ENCODE peak calls at places on chromosomes 5 and 9, in ten cellular contexts. N is A549; I is PC-9; U is HepG2; P is left ventricle myocardium inferior; F is AG04449; D is CD8-positive, alpha-beta memory T cell; B is HFF-Myc; Q is AG04450; K is upper lobe of right lung. T is an unnamed sample.

GRCh38 chr5:144844086-144844485 is 673.4 kb downstream of the KCTD16 start:
- DNase-seq in N (no peak), I (no peak), U (no peak), P (no peak), F (no peak), D (no peak), B (no peak), Q (no peak), K (no peak), T (no peak)

GRCh38 chr5:18744441-18744840 is 1110.2 kb downstream of the TAF11L14 start:
- DNase-seq in N (no peak), I (no peak), U (no peak), P (no peak), F (no peak), D (no peak), B (no peak), Q (no peak), K (no peak), T (no peak)

GRCh38 chr9:37119360-37119759 is 1.0 kb upstream of the ZCCHC7 start:
- DNase-seq in N (no peak), I (no peak), U (no peak), P (no peak), F (no peak), D (no peak), B (no peak), Q (no peak), K (no peak), T (no peak)

GRCh38 chr5:50535393-50535792 is 94.3 kb upstream of the EMB start:
- DNase-seq in N (no peak), I (no peak), U (no peak), P (no peak), F (no peak), D (no peak), B (no peak), Q (no peak), K (no peak), T (no peak)

GRCh38 chr5:33371660-33372059 is 69.1 kb upstream of the TARS1 start:
- DNase-seq in N (no peak), I (no peak), U (no peak), P (no peak), F (peak), D (no peak), B (peak), Q (peak), K (no peak), T (no peak)

GRCh38 chr5:36734422-36734821 is 128.0 kb downstream of the SLC1A3 start:
- DNase-seq in N (no peak), I (peak), U (peak), P (no peak), F (no peak), D (no peak), B (no peak), Q (no peak), K (no peak), T (peak)

GRCh38 chr9:70987986-70988385 is 133.4 kb downstream of the TRPM3 start:
- DNase-seq in N (no peak), I (no peak), U (no peak), P (no peak), F (peak), D (no peak), B (no peak), Q (peak), K (no peak), T (no peak)

GRCh38 chr5:136001531-136001930 is 27.3 kb upstream of the TGFBI start:
- DNase-seq in N (no peak), I (no peak), U (no peak), P (no peak), F (no peak), D (no peak), B (peak), Q (no peak), K (no peak), T (no peak)

GRCh38 chr5:18305288-18305899 is 671.1 kb downstream of the TAF11L14 start:
- DNase-seq in N (peak), I (peak), U (peak), P (no peak), F (no peak), D (no peak), B (no peak), Q (peak), K (no peak), T (peak)

GRCh38 chr9:100098241-100098886 is 436 bp downstream of the ERP44 start:
- DNase-seq in N (peak), I (peak), U (peak), P (peak), F (no peak), D (peak), B (peak), Q (peak), K (peak), T (peak)

GRCh38 chr5:63398346-63398745 is 563.9 kb downstream of the HTR1A start:
- DNase-seq in N (no peak), I (no peak), U (no peak), P (no peak), F (no peak), D (no peak), B (no peak), Q (no peak), K (no peak), T (no peak)

GRCh38 chr5:61993446-61994017 is 312.5 kb upstream of the KIF2A start:
- DNase-seq in N (no peak), I (no peak), U (no peak), P (no peak), F (no peak), D (no peak), B (no peak), Q (no peak), K (no peak), T (no peak)

GRCh38 chr5:154258531-154259217 is 68.1 kb downstream of the GALNT10 start:
- DNase-seq in N (no peak), I (no peak), U (peak), P (no peak), F (no peak), D (no peak), B (no peak), Q (no peak), K (no peak), T (no peak)

GRCh38 chr5:141692919-141693848 is 11.2 kb upstream of the ARAP3 start:
- DNase-seq in N (no peak), I (no peak), U (no peak), P (no peak), F (no peak), D (peak), B (no peak), Q (no peak), K (no peak), T (no peak)

GRCh38 chr5:66351822-66352221 is 207.7 kb downstream of the SREK1 start:
- DNase-seq in N (no peak), I (no peak), U (no peak), P (no peak), F (no peak), D (no peak), B (no peak), Q (no peak), K (no peak), T (no peak)

GRCh38 chr5:16160706-16161105 is 18.9 kb downstream of the MARCHF11 start:
- DNase-seq in N (peak), I (peak), U (peak), P (no peak), F (peak), D (no peak), B (peak), Q (peak), K (no peak), T (peak)

GRCh38 chr5:135850231-135850630 is 15.8 kb downstream of the SLC25A48 start:
- DNase-seq in N (no peak), I (no peak), U (no peak), P (no peak), F (no peak), D (no peak), B (no peak), Q (no peak), K (no peak), T (no peak)

GRCh38 chr5:54229041-54229780 is 81.2 kb downstream of the ARL15 start:
- DNase-seq in N (peak), I (peak), U (peak), P (peak), F (no peak), D (peak), B (no peak), Q (peak), K (peak), T (peak)

GRCh38 chr9:20524776-20525175 is 97.5 kb downstream of the MLLT3 start:
- DNase-seq in N (no peak), I (no peak), U (no peak), P (no peak), F (no peak), D (no peak), B (no peak), Q (no peak), K (no peak), T (peak)

GRCh38 chr9:89601856-89602562 is 2.8 kb upstream of the GADD45G start:
- DNase-seq in N (no peak), I (no peak), U (no peak), P (no peak), F (no peak), D (no peak), B (no peak), Q (no peak), K (peak), T (no peak)

GRCh38 chr9:79477955-79478751 is 93.6 kb upstream of the TLE4 start:
- DNase-seq in N (no peak), I (no peak), U (peak), P (no peak), F (no peak), D (peak), B (no peak), Q (no peak), K (no peak), T (peak)

GRCh38 chr5:181189962-181190710 is 14.9 kb downstream of the TRIM7 start:
- DNase-seq in N (no peak), I (peak), U (no peak), P (no peak), F (no peak), D (peak), B (no peak), Q (no peak), K (peak), T (no peak)

GRCh38 chr5:32443541-32444190 is 874 bp downstream of the ZFR start:
- DNase-seq in N (peak), I (peak), U (no peak), P (peak), F (no peak), D (peak), B (no peak), Q (no peak), K (peak), T (peak)

GRCh38 chr5:128199104-128199503 is 115.5 kb downstream of the SLC12A2 start:
- DNase-seq in N (no peak), I (peak), U (no peak), P (no peak), F (no peak), D (no peak), B (no peak), Q (no peak), K (no peak), T (no peak)

GRCh38 chr5:21776466-21776865 is 1076.7 kb downstream of the CDH12 start:
- DNase-seq in N (no peak), I (no peak), U (no peak), P (no peak), F (no peak), D (no peak), B (no peak), Q (no peak), K (no peak), T (no peak)

GRCh38 chr9:98787766-98788335 is 8.5 kb downstream of the ANKS6 start:
- DNase-seq in N (no peak), I (no peak), U (no peak), P (no peak), F (no peak), D (no peak), B (no peak), Q (no peak), K (no peak), T (no peak)

GRCh38 chr5:141742866-141743651 is 61.0 kb upstream of the ARAP3 start:
- DNase-seq in N (peak), I (peak), U (no peak), P (no peak), F (no peak), D (no peak), B (no peak), Q (no peak), K (no peak), T (peak)

GRCh38 chr5:124894541-124894940 is 148.1 kb upstream of the ZNF608 start:
- DNase-seq in N (no peak), I (no peak), U (no peak), P (no peak), F (no peak), D (no peak), B (no peak), Q (no peak), K (no peak), T (no peak)

GRCh38 chr5:96048763-96049162 is 87.1 kb upstream of the ELL2 start:
- DNase-seq in N (no peak), I (no peak), U (no peak), P (no peak), F (no peak), D (no peak), B (no peak), Q (no peak), K (no peak), T (no peak)

GRCh38 chr9:91896513-91897121 is 53.4 kb downstream of the ROR2 start:
- DNase-seq in N (no peak), I (no peak), U (no peak), P (peak), F (no peak), D (no peak), B (no peak), Q (no peak), K (no peak), T (peak)

GRCh38 chr9:72675586-72675985 is 154.2 kb downstream of the TMC1 start:
- DNase-seq in N (no peak), I (peak), U (no peak), P (no peak), F (no peak), D (no peak), B (no peak), Q (no peak), K (no peak), T (no peak)

DNA sequence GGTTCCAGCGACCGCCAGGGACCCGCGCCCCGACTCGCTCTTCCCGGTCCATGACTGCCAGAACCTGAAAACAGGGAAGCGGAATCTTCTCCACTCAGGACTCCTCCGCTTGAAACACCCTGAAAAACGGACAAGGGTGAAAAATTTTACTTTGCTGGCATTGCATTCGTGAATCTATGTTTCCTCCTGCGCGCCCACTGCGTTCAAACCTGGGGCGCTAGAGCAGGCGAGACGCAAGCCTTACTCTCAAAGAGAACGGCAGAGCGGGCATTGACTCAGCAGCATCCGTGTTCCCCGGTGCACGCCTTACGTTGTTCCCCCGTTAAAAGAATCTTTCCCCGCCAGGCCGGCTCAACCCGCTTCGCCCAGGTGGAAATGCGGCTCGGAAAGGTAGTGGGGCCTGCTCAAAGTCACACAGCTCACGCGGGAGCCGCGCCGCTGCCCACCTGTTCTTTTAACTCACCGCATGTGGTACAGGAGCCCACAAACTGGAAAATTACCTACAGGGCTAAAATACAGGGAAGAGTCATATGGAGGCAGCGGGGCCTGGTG is 999 bp upstream of the DRD1 start:
- DNase-seq in N (no peak), I (no peak), U (no peak), P (no peak), F (no peak), D (no peak), B (no peak), Q (no peak), K (no peak), T (no peak)
- H3K4me3 ChIP-seq in N (peak), I (no peak), U (no peak), P (peak), F (no peak), D (no peak), B (no peak), Q (peak), K (peak), T (no peak)

GRCh38 chr5:172642511-172642910 is 1.4 kb downstream of the NEURL1B start:
- DNase-seq in N (no peak), I (no peak), U (no peak), P (no peak), F (no peak), D (no peak), B (no peak), Q (no peak), K (no peak), T (no peak)

GRCh38 chr5:172643392-172643871 is 2.4 kb downstream of the NEURL1B start:
- DNase-seq in N (no peak), I (no peak), U (no peak), P (no peak), F (no peak), D (no peak), B (no peak), Q (no peak), K (peak), T (no peak)

GRCh38 chr5:172644229-172644628 is 3.2 kb downstream of the NEURL1B start:
- DNase-seq in N (no peak), I (no peak), U (no peak), P (no peak), F (no peak), D (no peak), B (no peak), Q (no peak), K (no peak), T (no peak)

GRCh38 chr5:172642046-172642409 is 965 bp downstream of the NEURL1B start:
- DNase-seq in N (no peak), I (no peak), U (no peak), P (no peak), F (no peak), D (no peak), B (no peak), Q (no peak), K (peak), T (no peak)

GRCh38 chr5:172642926-172643325 is 1.9 kb downstream of the NEURL1B start:
- DNase-seq in N (no peak), I (no peak), U (no peak), P (no peak), F (no peak), D (no peak), B (no peak), Q (no peak), K (peak), T (no peak)
- H3K4me3 ChIP-seq in N (no peak), I (no peak), U (no peak), P (peak), F (no peak), D (no peak), B (no peak), Q (no peak), K (peak), T (no peak)

DNA sequence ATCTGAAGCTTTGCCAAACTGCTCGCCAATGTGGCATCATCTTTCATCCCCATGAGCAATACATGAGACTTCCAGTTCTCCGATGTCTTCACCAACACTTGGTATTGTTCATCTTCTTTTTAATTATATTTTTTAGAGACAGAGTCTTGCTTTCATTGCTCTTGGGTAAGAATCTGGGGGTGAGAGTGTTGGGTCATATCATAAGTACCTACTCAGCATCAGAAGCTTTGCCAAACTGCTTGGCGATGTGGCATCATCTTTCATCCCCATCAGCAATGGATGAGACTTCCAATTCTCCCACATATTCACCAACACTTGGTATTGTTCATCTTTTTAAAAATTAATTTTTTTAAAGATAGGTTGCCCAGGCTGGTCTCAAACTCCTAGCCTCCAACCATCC is 30.9 kb upstream of the ZDHHC11B start:
- DNase-seq in N (no peak), I (no peak), U (no peak), P (no peak), F (no peak), D (no peak), B (no peak), Q (no peak), K (no peak), T (no peak)
- H3K4me3 ChIP-seq in N (no peak), I (no peak), U (no peak), P (no peak), F (no peak), D (no peak), B (no peak), Q (no peak), K (no peak), T (no peak)

GRCh38 chr9:38436708-38437107 is 12.5 kb upstream of the IGFBPL1 start:
- DNase-seq in N (no peak), I (no peak), U (no peak), P (no peak), F (no peak), D (no peak), B (no peak), Q (no peak), K (no peak), T (no peak)
- H3K4me3 ChIP-seq in N (no peak), I (no peak), U (no peak), P (no peak), F (no peak), D (no peak), B (no peak), Q (no peak), K (no peak), T (no peak)

GRCh38 chr9:124596172-124596839 is 89.1 kb upstream of the NR5A1 start:
- DNase-seq in N (no peak), I (no peak), U (no peak), P (no peak), F (no peak), D (no peak), B (no peak), Q (no peak), K (no peak), T (no peak)
- H3K4me3 ChIP-seq in N (no peak), I (no peak), U (no peak), P (no peak), F (no peak), D (no peak), B (no peak), Q (no peak), K (no peak), T (no peak)

T was measured in WERI-Rb-1.